ENCODE peak calls at places on chromosomes 3 and 15, in nine cellular contexts. One of them, this sample, is unnamed.

GRCh38 chr3:155078959-155079794 is 942 bp upstream of the MME start:
- DNase-seq in glutamatergic neuron: no peak
- DNase-seq in epithelial cell of proximal tubule: no peak
- DNase-seq in A549: no peak
- DNase-seq in IMR-90: peak; percentile 57
- DNase-seq in neural progenitor cell: peak; percentile 52
- DNase-seq in AG09309: no peak
- DNase-seq in GM13977: no peak
- DNase-seq in breast epithelium: peak; percentile 18
- DNase-seq in this sample: no peak

GRCh38 chr15:77905301-77905920 is 172.1 kb downstream of the TBC1D2B start:
- DNase-seq in glutamatergic neuron: no peak
- DNase-seq in breast epithelium: no peak
- DNase-seq in epithelial cell of proximal tubule: no peak
- DNase-seq in IMR-90: no peak
- DNase-seq in A549: no peak
- DNase-seq in AG09309: no peak
- DNase-seq in GM13977: no peak
- DNase-seq in neural progenitor cell: no peak
- DNase-seq in this sample: no peak

GRCh38 chr15:100092034-100092433 is 249.7 kb downstream of the ADAMTS17 start:
- DNase-seq in A549: no peak
- DNase-seq in glutamatergic neuron: no peak
- DNase-seq in neural progenitor cell: no peak
- DNase-seq in epithelial cell of proximal tubule: no peak
- DNase-seq in breast epithelium: peak; percentile 14
- DNase-seq in GM13977: no peak
- DNase-seq in AG09309: no peak
- DNase-seq in IMR-90: no peak
- DNase-seq in this sample: no peak

GRCh38 chr3:143060906-143061305 is 58.7 kb upstream of the CHST2 start:
- DNase-seq in GM13977: no peak
- DNase-seq in AG09309: no peak
- DNase-seq in glutamatergic neuron: no peak
- DNase-seq in A549: no peak
- DNase-seq in epithelial cell of proximal tubule: no peak
- DNase-seq in IMR-90: no peak
- DNase-seq in neural progenitor cell: no peak
- DNase-seq in breast epithelium: no peak
- DNase-seq in this sample: no peak

GRCh38 chr3:100899440-100900091 is 93.7 kb downstream of the ABI3BP start:
- DNase-seq in epithelial cell of proximal tubule: no peak
- DNase-seq in neural progenitor cell: no peak
- DNase-seq in AG09309: no peak
- DNase-seq in GM13977: peak; percentile 27
- DNase-seq in glutamatergic neuron: no peak
- DNase-seq in IMR-90: no peak
- DNase-seq in breast epithelium: no peak
- DNase-seq in A549: no peak
- DNase-seq in this sample: no peak

GRCh38 chr3:112092439-112093179 is 6.4 kb downstream of the C3orf52 start:
- DNase-seq in neural progenitor cell: peak; percentile 37
- DNase-seq in AG09309: no peak
- DNase-seq in IMR-90: peak; percentile 37
- DNase-seq in GM13977: no peak
- DNase-seq in A549: no peak
- DNase-seq in breast epithelium: no peak
- DNase-seq in glutamatergic neuron: no peak
- DNase-seq in epithelial cell of proximal tubule: peak; percentile 79
- DNase-seq in this sample: no peak

GRCh38 chr3:130759692-130760338 is 13.2 kb upstream of the PIK3R4 start:
- DNase-seq in glutamatergic neuron: peak; percentile 22
- DNase-seq in GM13977: peak; percentile 66
- DNase-seq in IMR-90: peak; percentile 49
- DNase-seq in neural progenitor cell: peak; percentile 66
- DNase-seq in epithelial cell of proximal tubule: no peak
- DNase-seq in AG09309: peak; percentile 16
- DNase-seq in breast epithelium: no peak
- DNase-seq in A549: peak; percentile 52
- DNase-seq in this sample: no peak

GRCh38 chr3:129085818-129086217 is 25.2 kb downstream of the GP9 start:
- DNase-seq in breast epithelium: no peak
- DNase-seq in A549: no peak
- DNase-seq in epithelial cell of proximal tubule: no peak
- DNase-seq in glutamatergic neuron: no peak
- DNase-seq in IMR-90: no peak
- DNase-seq in GM13977: no peak
- DNase-seq in neural progenitor cell: no peak
- DNase-seq in AG09309: no peak
- DNase-seq in this sample: no peak

GRCh38 chr3:45024601-45025262 is 1.4 kb upstream of the CLEC3B start:
- DNase-seq in breast epithelium: no peak
- DNase-seq in epithelial cell of proximal tubule: no peak
- DNase-seq in AG09309: no peak
- DNase-seq in A549: no peak
- DNase-seq in neural progenitor cell: no peak
- DNase-seq in glutamatergic neuron: no peak
- DNase-seq in GM13977: no peak
- DNase-seq in IMR-90: no peak
- DNase-seq in this sample: no peak

GRCh38 chr3:40989141-40990061 is 209.9 kb upstream of the CTNNB1 start:
- DNase-seq in GM13977: no peak
- DNase-seq in neural progenitor cell: no peak
- DNase-seq in IMR-90: no peak
- DNase-seq in breast epithelium: no peak
- DNase-seq in AG09309: no peak
- DNase-seq in epithelial cell of proximal tubule: no peak
- DNase-seq in A549: no peak
- DNase-seq in glutamatergic neuron: no peak
- DNase-seq in this sample: no peak

GRCh38 chr3:72633534-72633933 is 214.7 kb downstream of the SHQ1 start:
- DNase-seq in breast epithelium: no peak
- DNase-seq in epithelial cell of proximal tubule: no peak
- DNase-seq in GM13977: no peak
- DNase-seq in AG09309: no peak
- DNase-seq in A549: no peak
- DNase-seq in IMR-90: no peak
- DNase-seq in glutamatergic neuron: no peak
- DNase-seq in neural progenitor cell: no peak
- DNase-seq in this sample: no peak

GRCh38 chr3:65344846-65345245 is 657.0 kb upstream of the ADAMTS9 start:
- DNase-seq in epithelial cell of proximal tubule: no peak
- DNase-seq in neural progenitor cell: no peak
- DNase-seq in glutamatergic neuron: no peak
- DNase-seq in A549: no peak
- DNase-seq in breast epithelium: no peak
- DNase-seq in GM13977: no peak
- DNase-seq in AG09309: no peak
- DNase-seq in IMR-90: no peak
- DNase-seq in this sample: no peak

GRCh38 chr3:72343078-72343477 is 505.2 kb downstream of the SHQ1 start:
- DNase-seq in glutamatergic neuron: no peak
- DNase-seq in GM13977: no peak
- DNase-seq in A549: no peak
- DNase-seq in IMR-90: peak; percentile 57
- DNase-seq in breast epithelium: no peak
- DNase-seq in epithelial cell of proximal tubule: no peak
- DNase-seq in AG09309: peak; percentile 11
- DNase-seq in neural progenitor cell: no peak
- DNase-seq in this sample: no peak

GRCh38 chr3:78978037-78978436 is 789.8 kb downstream of the ROBO1 start:
- DNase-seq in AG09309: no peak
- DNase-seq in A549: peak; percentile 29
- DNase-seq in GM13977: no peak
- DNase-seq in epithelial cell of proximal tubule: no peak
- DNase-seq in glutamatergic neuron: no peak
- DNase-seq in breast epithelium: no peak
- DNase-seq in IMR-90: peak; percentile 28
- DNase-seq in neural progenitor cell: no peak
- DNase-seq in this sample: no peak

GRCh38 chr3:197308591-197308990 is 10.2 kb upstream of the DLG1 start:
- DNase-seq in AG09309: no peak
- DNase-seq in GM13977: no peak
- DNase-seq in A549: no peak
- DNase-seq in neural progenitor cell: no peak
- DNase-seq in glutamatergic neuron: no peak
- DNase-seq in IMR-90: peak; percentile 90
- DNase-seq in epithelial cell of proximal tubule: no peak
- DNase-seq in breast epithelium: no peak
- DNase-seq in this sample: no peak

GRCh38 chr15:60299452-60300047 is 98.2 kb downstream of the ANXA2 start:
- DNase-seq in GM13977: no peak
- DNase-seq in glutamatergic neuron: no peak
- DNase-seq in breast epithelium: no peak
- DNase-seq in epithelial cell of proximal tubule: no peak
- DNase-seq in A549: no peak
- DNase-seq in IMR-90: no peak
- DNase-seq in neural progenitor cell: peak; percentile 33
- DNase-seq in AG09309: no peak
- DNase-seq in this sample: no peak
- TF ChIP-seq CTCF in GM13977: no peak
- TF ChIP-seq CTCF in glutamatergic neuron: no peak
- TF ChIP-seq CTCF in breast epithelium: peak; percentile 42
- TF ChIP-seq CTCF in epithelial cell of proximal tubule: no peak
- TF ChIP-seq CTCF in A549: no peak
- TF ChIP-seq CTCF in IMR-90: no peak
- TF ChIP-seq CTCF in neural progenitor cell: peak; percentile 17
- TF ChIP-seq CTCF in AG09309: no peak
- TF ChIP-seq CTCF in this sample: no peak

GRCh38 chr15:56817690-56818089 is 84.4 kb upstream of the ZNF280D start:
- DNase-seq in IMR-90: no peak
- DNase-seq in neural progenitor cell: no peak
- DNase-seq in GM13977: no peak
- DNase-seq in epithelial cell of proximal tubule: no peak
- DNase-seq in glutamatergic neuron: no peak
- DNase-seq in breast epithelium: no peak
- DNase-seq in A549: no peak
- DNase-seq in AG09309: no peak
- DNase-seq in this sample: no peak

GRCh38 chr15:56824174-56824573 is 90.9 kb upstream of the ZNF280D start:
- DNase-seq in epithelial cell of proximal tubule: no peak
- DNase-seq in AG09309: no peak
- DNase-seq in GM13977: no peak
- DNase-seq in glutamatergic neuron: no peak
- DNase-seq in neural progenitor cell: no peak
- DNase-seq in A549: no peak
- DNase-seq in IMR-90: no peak
- DNase-seq in breast epithelium: no peak
- DNase-seq in this sample: no peak

GRCh38 chr15:56817266-56817665 is 84.0 kb upstream of the ZNF280D start:
- DNase-seq in breast epithelium: no peak
- DNase-seq in epithelial cell of proximal tubule: peak; percentile 63
- DNase-seq in IMR-90: peak; percentile 65
- DNase-seq in glutamatergic neuron: no peak
- DNase-seq in A549: peak; percentile 23
- DNase-seq in GM13977: no peak
- DNase-seq in neural progenitor cell: peak; percentile 15
- DNase-seq in AG09309: no peak
- DNase-seq in this sample: no peak

GRCh38 chr15:56820333-56820732 is 87.0 kb upstream of the ZNF280D start:
- DNase-seq in AG09309: no peak
- DNase-seq in neural progenitor cell: no peak
- DNase-seq in A549: no peak
- DNase-seq in glutamatergic neuron: no peak
- DNase-seq in GM13977: no peak
- DNase-seq in epithelial cell of proximal tubule: no peak
- DNase-seq in IMR-90: no peak
- DNase-seq in breast epithelium: no peak
- DNase-seq in this sample: no peak

DNA sequence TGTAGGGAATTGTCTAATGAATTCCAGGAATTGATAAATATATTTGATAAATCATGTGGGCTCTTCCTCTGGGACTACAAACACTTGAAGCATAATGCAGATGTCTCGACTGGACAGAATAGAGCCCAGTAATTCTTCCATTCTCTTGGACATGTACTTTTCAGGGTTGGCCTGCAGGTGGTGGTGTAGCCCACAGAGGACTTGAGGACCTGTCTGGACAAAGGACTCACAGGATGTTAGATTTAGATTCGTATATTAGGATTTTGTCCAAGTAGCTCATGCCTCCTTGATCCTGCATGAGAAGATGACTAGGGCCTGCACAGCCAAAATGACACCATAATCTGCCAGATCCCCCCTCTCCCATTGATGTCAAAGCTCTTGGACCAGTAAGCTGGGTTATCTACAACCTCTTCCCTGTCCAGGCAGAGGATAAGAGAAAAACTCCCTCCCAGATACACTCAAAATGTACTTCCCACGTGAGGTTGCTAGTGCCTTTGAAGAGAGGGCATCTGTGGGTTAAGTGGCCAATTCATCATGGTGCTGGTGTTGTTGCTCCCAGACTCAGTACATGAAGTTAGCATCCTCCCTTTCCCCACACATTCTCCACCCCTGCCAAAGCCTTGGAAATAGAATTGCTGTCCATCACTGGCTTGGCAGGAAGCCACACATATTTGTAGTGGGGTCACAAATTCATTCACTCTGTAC is 88.6 kb upstream of the ZNF280D start:
- DNase-seq in glutamatergic neuron: peak; percentile 62
- DNase-seq in AG09309: peak; percentile 35
- DNase-seq in neural progenitor cell: peak; percentile 69
- DNase-seq in IMR-90: peak; percentile 77
- DNase-seq in A549: peak; percentile 80
- DNase-seq in breast epithelium: peak; percentile 31
- DNase-seq in epithelial cell of proximal tubule: no peak
- DNase-seq in GM13977: peak; percentile 42
- DNase-seq in this sample: no peak
- TF ChIP-seq CTCF in glutamatergic neuron: peak; percentile 29
- TF ChIP-seq CTCF in AG09309: peak; percentile 82
- TF ChIP-seq CTCF in neural progenitor cell: peak; percentile 74
- TF ChIP-seq CTCF in IMR-90: peak; percentile 79
- TF ChIP-seq CTCF in A549: peak; percentile 78
- TF ChIP-seq CTCF in breast epithelium: peak; percentile 69
- TF ChIP-seq CTCF in epithelial cell of proximal tubule: peak; percentile 91
- TF ChIP-seq CTCF in GM13977: peak; percentile 75
- TF ChIP-seq CTCF in this sample: no peak

GRCh38 chr15:28021281-28022039 is 77.7 kb downstream of the OCA2 start:
- DNase-seq in epithelial cell of proximal tubule: peak; percentile 63
- DNase-seq in AG09309: no peak
- DNase-seq in neural progenitor cell: peak; percentile 63
- DNase-seq in GM13977: no peak
- DNase-seq in A549: peak; percentile 75
- DNase-seq in IMR-90: peak; percentile 48
- DNase-seq in glutamatergic neuron: no peak
- DNase-seq in breast epithelium: peak; percentile 32
- DNase-seq in this sample: peak; percentile 46
- TF ChIP-seq CTCF in epithelial cell of proximal tubule: peak; percentile 85
- TF ChIP-seq CTCF in AG09309: no peak
- TF ChIP-seq CTCF in neural progenitor cell: peak; percentile 65
- TF ChIP-seq CTCF in GM13977: no peak
- TF ChIP-seq CTCF in A549: peak; percentile 58
- TF ChIP-seq CTCF in IMR-90: peak; percentile 21
- TF ChIP-seq CTCF in glutamatergic neuron: peak; percentile 49
- TF ChIP-seq CTCF in breast epithelium: no peak
- TF ChIP-seq CTCF in this sample: no peak

GRCh38 chr3:123295901-123296250 is 94.1 kb downstream of the SEC22A start:
- DNase-seq in AG09309: no peak
- DNase-seq in IMR-90: no peak
- DNase-seq in epithelial cell of proximal tubule: no peak
- DNase-seq in neural progenitor cell: no peak
- DNase-seq in GM13977: no peak
- DNase-seq in breast epithelium: no peak
- DNase-seq in glutamatergic neuron: no peak
- DNase-seq in A549: no peak
- DNase-seq in this sample: no peak
- TF ChIP-seq CTCF in AG09309: no peak
- TF ChIP-seq CTCF in IMR-90: no peak
- TF ChIP-seq CTCF in epithelial cell of proximal tubule: no peak
- TF ChIP-seq CTCF in neural progenitor cell: no peak
- TF ChIP-seq CTCF in GM13977: no peak
- TF ChIP-seq CTCF in breast epithelium: no peak
- TF ChIP-seq CTCF in glutamatergic neuron: no peak
- TF ChIP-seq CTCF in A549: no peak
- TF ChIP-seq CTCF in this sample: no peak

This sample was measured in omental fat pad.